ENCODE peak calls at places on chromosome 5, in ten cellular contexts. One of them, this sample, is unnamed.

GRCh38 chr5:74154526-74154925 is 486.0 kb downstream of the ENC1 start:
- DNase-seq in fibroblast of lung: no peak
- DNase-seq in sigmoid colon: no peak
- DNase-seq in spleen: no peak
- DNase-seq in heart right ventricle: no peak
- DNase-seq in stomach: no peak
- DNase-seq in IMR-90: no peak
- DNase-seq in H9: no peak
- DNase-seq in pancreas: no peak
- DNase-seq in tibial artery: no peak
- DNase-seq in this sample: no peak

GRCh38 chr5:30548580-30549305 is 644.7 kb upstream of the CDH6 start:
- DNase-seq in IMR-90: no peak
- DNase-seq in tibial artery: no peak
- DNase-seq in H9: no peak
- DNase-seq in pancreas: no peak
- DNase-seq in stomach: no peak
- DNase-seq in spleen: no peak
- DNase-seq in heart right ventricle: no peak
- DNase-seq in fibroblast of lung: no peak
- DNase-seq in sigmoid colon: no peak
- DNase-seq in this sample: no peak

GRCh38 chr5:91178461-91178860 is 204.7 kb downstream of the ARRDC3 start:
- DNase-seq in pancreas: no peak
- DNase-seq in tibial artery: no peak
- DNase-seq in heart right ventricle: no peak
- DNase-seq in IMR-90: peak; percentile 64
- DNase-seq in spleen: no peak
- DNase-seq in fibroblast of lung: peak; percentile 60
- DNase-seq in sigmoid colon: no peak
- DNase-seq in H9: no peak
- DNase-seq in stomach: no peak
- DNase-seq in this sample: no peak

GRCh38 chr5:143606043-143606752 is 202.7 kb upstream of the NR3C1 start:
- DNase-seq in spleen: no peak
- DNase-seq in sigmoid colon: no peak
- DNase-seq in IMR-90: peak; percentile 48
- DNase-seq in stomach: no peak
- DNase-seq in pancreas: no peak
- DNase-seq in tibial artery: no peak
- DNase-seq in H9: no peak
- DNase-seq in fibroblast of lung: no peak
- DNase-seq in heart right ventricle: no peak
- DNase-seq in this sample: no peak

GRCh38 chr5:73412597-73412988 is 36.0 kb downstream of the FOXD1 start:
- DNase-seq in heart right ventricle: no peak
- DNase-seq in stomach: no peak
- DNase-seq in fibroblast of lung: peak; percentile 96
- DNase-seq in sigmoid colon: no peak
- DNase-seq in pancreas: no peak
- DNase-seq in tibial artery: no peak
- DNase-seq in H9: no peak
- DNase-seq in IMR-90: peak; percentile 79
- DNase-seq in spleen: no peak
- DNase-seq in this sample: no peak

GRCh38 chr5:39194466-39195136 is 24.8 kb downstream of the FYB1 start:
- DNase-seq in sigmoid colon: no peak
- DNase-seq in IMR-90: peak; percentile 84
- DNase-seq in pancreas: no peak
- DNase-seq in heart right ventricle: no peak
- DNase-seq in tibial artery: no peak
- DNase-seq in fibroblast of lung: peak; percentile 68
- DNase-seq in H9: no peak
- DNase-seq in spleen: no peak
- DNase-seq in stomach: no peak
- DNase-seq in this sample: peak; percentile 81

GRCh38 chr5:144183254-144183889 is 12.7 kb downstream of the KCTD16 start:
- DNase-seq in pancreas: no peak
- DNase-seq in H9: no peak
- DNase-seq in stomach: no peak
- DNase-seq in IMR-90: peak; percentile 85
- DNase-seq in sigmoid colon: no peak
- DNase-seq in heart right ventricle: no peak
- DNase-seq in spleen: no peak
- DNase-seq in fibroblast of lung: peak; percentile 56
- DNase-seq in tibial artery: no peak
- DNase-seq in this sample: peak; percentile 28

GRCh38 chr5:58969253-58969652 is 386.4 kb downstream of the RAB3C start:
- DNase-seq in H9: no peak
- DNase-seq in heart right ventricle: no peak
- DNase-seq in stomach: no peak
- DNase-seq in spleen: no peak
- DNase-seq in IMR-90: no peak
- DNase-seq in tibial artery: no peak
- DNase-seq in fibroblast of lung: no peak
- DNase-seq in pancreas: no peak
- DNase-seq in sigmoid colon: no peak
- DNase-seq in this sample: no peak

GRCh38 chr5:65062684-65063083 is 294.0 kb downstream of the CWC27 start:
- DNase-seq in fibroblast of lung: peak; percentile 90
- DNase-seq in pancreas: no peak
- DNase-seq in heart right ventricle: peak; percentile 65
- DNase-seq in sigmoid colon: peak; percentile 76
- DNase-seq in tibial artery: peak; percentile 86
- DNase-seq in spleen: no peak
- DNase-seq in stomach: no peak
- DNase-seq in IMR-90: peak; percentile 94
- DNase-seq in H9: no peak
- DNase-seq in this sample: peak; percentile 95

GRCh38 chr5:87885727-87886126 is 382.9 kb downstream of the TMEM161B start:
- DNase-seq in pancreas: no peak
- DNase-seq in spleen: no peak
- DNase-seq in sigmoid colon: no peak
- DNase-seq in tibial artery: no peak
- DNase-seq in IMR-90: no peak
- DNase-seq in heart right ventricle: no peak
- DNase-seq in stomach: no peak
- DNase-seq in H9: no peak
- DNase-seq in fibroblast of lung: peak; percentile 8
- DNase-seq in this sample: no peak

GRCh38 chr5:103256178-103256577 is 2.4 kb upstream of the MACIR start:
- DNase-seq in sigmoid colon: no peak
- DNase-seq in IMR-90: no peak
- DNase-seq in tibial artery: no peak
- DNase-seq in spleen: no peak
- DNase-seq in pancreas: peak; percentile 22
- DNase-seq in fibroblast of lung: no peak
- DNase-seq in heart right ventricle: no peak
- DNase-seq in stomach: no peak
- DNase-seq in H9: no peak
- DNase-seq in this sample: no peak
- TF ChIP-seq CTCF in sigmoid colon: no peak
- TF ChIP-seq CTCF in IMR-90: no peak
- TF ChIP-seq CTCF in tibial artery: no peak
- TF ChIP-seq CTCF in spleen: no peak
- TF ChIP-seq CTCF in pancreas: peak; percentile 11
- TF ChIP-seq CTCF in fibroblast of lung: peak; percentile 10
- TF ChIP-seq CTCF in heart right ventricle: no peak
- TF ChIP-seq CTCF in stomach: no peak
- TF ChIP-seq CTCF in H9: no peak
- TF ChIP-seq CTCF in this sample: no peak

GRCh38 chr5:137433539-137433938 is 65.6 kb downstream of the SPOCK1 start:
- DNase-seq in sigmoid colon: no peak
- DNase-seq in pancreas: no peak
- DNase-seq in fibroblast of lung: no peak
- DNase-seq in heart right ventricle: no peak
- DNase-seq in IMR-90: no peak
- DNase-seq in stomach: no peak
- DNase-seq in spleen: no peak
- DNase-seq in H9: no peak
- DNase-seq in tibial artery: no peak
- DNase-seq in this sample: no peak

GRCh38 chr5:137431051-137431450 is 68.1 kb downstream of the SPOCK1 start:
- DNase-seq in stomach: no peak
- DNase-seq in pancreas: no peak
- DNase-seq in sigmoid colon: no peak
- DNase-seq in fibroblast of lung: peak; percentile 69
- DNase-seq in IMR-90: no peak
- DNase-seq in tibial artery: no peak
- DNase-seq in spleen: no peak
- DNase-seq in heart right ventricle: no peak
- DNase-seq in H9: no peak
- DNase-seq in this sample: no peak

GRCh38 chr5:137432376-137432775 is 66.8 kb downstream of the SPOCK1 start:
- DNase-seq in pancreas: no peak
- DNase-seq in H9: no peak
- DNase-seq in heart right ventricle: no peak
- DNase-seq in fibroblast of lung: no peak
- DNase-seq in IMR-90: no peak
- DNase-seq in stomach: no peak
- DNase-seq in sigmoid colon: no peak
- DNase-seq in tibial artery: no peak
- DNase-seq in spleen: no peak
- DNase-seq in this sample: no peak
- H3K27ac ChIP-seq in pancreas: no peak overlapping the region
- H3K27ac ChIP-seq in H9: no peak overlapping the region
- H3K27ac ChIP-seq in heart right ventricle: no peak overlapping the region
- H3K27ac ChIP-seq in fibroblast of lung: no peak overlapping the region
- H3K27ac ChIP-seq in IMR-90: no peak overlapping the region
- H3K27ac ChIP-seq in stomach: no peak overlapping the region
- H3K27ac ChIP-seq in sigmoid colon: no peak overlapping the region
- H3K27ac ChIP-seq in tibial artery: no peak overlapping the region
- H3K27ac ChIP-seq in spleen: no peak overlapping the region
- H3K27ac ChIP-seq in this sample: no peak overlapping the region

GRCh38 chr5:127419007-127419406 is 98.4 kb upstream of the PRRC1 start:
- DNase-seq in heart right ventricle: no peak
- DNase-seq in H9: no peak
- DNase-seq in IMR-90: no peak
- DNase-seq in pancreas: no peak
- DNase-seq in fibroblast of lung: no peak
- DNase-seq in spleen: no peak
- DNase-seq in sigmoid colon: no peak
- DNase-seq in tibial artery: no peak
- DNase-seq in stomach: no peak
- DNase-seq in this sample: no peak
- TF ChIP-seq CTCF in heart right ventricle: no peak
- TF ChIP-seq CTCF in H9: peak; percentile 19
- TF ChIP-seq CTCF in IMR-90: no peak
- TF ChIP-seq CTCF in pancreas: no peak
- TF ChIP-seq CTCF in fibroblast of lung: no peak
- TF ChIP-seq CTCF in spleen: no peak
- TF ChIP-seq CTCF in sigmoid colon: no peak
- TF ChIP-seq CTCF in tibial artery: no peak
- TF ChIP-seq CTCF in stomach: no peak
- TF ChIP-seq CTCF in this sample: no peak

GRCh38 chr5:176547811-176548210 is 1.3 kb upstream of the CDHR2 start:
- DNase-seq in pancreas: no peak
- DNase-seq in IMR-90: no peak
- DNase-seq in tibial artery: no peak
- DNase-seq in stomach: peak; percentile 58
- DNase-seq in H9: no peak
- DNase-seq in spleen: no peak
- DNase-seq in fibroblast of lung: no peak
- DNase-seq in heart right ventricle: no peak
- DNase-seq in sigmoid colon: no peak
- DNase-seq in this sample: no peak
- H3K27ac ChIP-seq in pancreas: no peak overlapping the region
- H3K27ac ChIP-seq in IMR-90: no peak overlapping the region
- H3K27ac ChIP-seq in tibial artery: no peak overlapping the region
- H3K27ac ChIP-seq in stomach: no peak overlapping the region
- H3K27ac ChIP-seq in H9: no peak overlapping the region
- H3K27ac ChIP-seq in spleen: no peak overlapping the region
- H3K27ac ChIP-seq in fibroblast of lung: no peak overlapping the region
- H3K27ac ChIP-seq in heart right ventricle: no peak overlapping the region
- H3K27ac ChIP-seq in sigmoid colon: peak overlapping the region; percentile 23
- H3K27ac ChIP-seq in this sample: no peak overlapping the region

GRCh38 chr5:57887851-57888621 is 405.4 kb upstream of the ACTBL2 start:
- DNase-seq in H9: peak; percentile 53
- DNase-seq in pancreas: peak; percentile 59
- DNase-seq in heart right ventricle: peak; percentile 69
- DNase-seq in sigmoid colon: no peak
- DNase-seq in tibial artery: no peak
- DNase-seq in stomach: peak; percentile 34
- DNase-seq in IMR-90: peak; percentile 69
- DNase-seq in fibroblast of lung: peak; percentile 77
- DNase-seq in spleen: no peak
- DNase-seq in this sample: peak; percentile 87

GRCh38 chr5:57891443-57891842 is 408.8 kb upstream of the ACTBL2 start:
- DNase-seq in fibroblast of lung: no peak
- DNase-seq in sigmoid colon: no peak
- DNase-seq in tibial artery: no peak
- DNase-seq in stomach: no peak
- DNase-seq in heart right ventricle: no peak
- DNase-seq in H9: peak; percentile 45
- DNase-seq in IMR-90: no peak
- DNase-seq in spleen: no peak
- DNase-seq in pancreas: no peak
- DNase-seq in this sample: no peak

GRCh38 chr5:57884346-57885102 is 401.9 kb upstream of the ACTBL2 start:
- DNase-seq in heart right ventricle: no peak
- DNase-seq in stomach: no peak
- DNase-seq in sigmoid colon: no peak
- DNase-seq in H9: no peak
- DNase-seq in tibial artery: no peak
- DNase-seq in pancreas: no peak
- DNase-seq in IMR-90: no peak
- DNase-seq in spleen: no peak
- DNase-seq in fibroblast of lung: no peak
- DNase-seq in this sample: no peak

GRCh38 chr5:57889558-57889957 is 406.9 kb upstream of the ACTBL2 start:
- DNase-seq in tibial artery: no peak
- DNase-seq in spleen: no peak
- DNase-seq in fibroblast of lung: peak; percentile 96
- DNase-seq in IMR-90: peak; percentile 83
- DNase-seq in heart right ventricle: peak; percentile 36
- DNase-seq in stomach: no peak
- DNase-seq in sigmoid colon: no peak
- DNase-seq in pancreas: no peak
- DNase-seq in H9: no peak
- DNase-seq in this sample: peak; percentile 94
- TF ChIP-seq CTCF in tibial artery: no peak
- TF ChIP-seq CTCF in spleen: peak; percentile 21
- TF ChIP-seq CTCF in fibroblast of lung: peak; percentile 22
- TF ChIP-seq CTCF in IMR-90: no peak
- TF ChIP-seq CTCF in heart right ventricle: no peak
- TF ChIP-seq CTCF in stomach: no peak
- TF ChIP-seq CTCF in sigmoid colon: no peak
- TF ChIP-seq CTCF in pancreas: no peak
- TF ChIP-seq CTCF in H9: no peak
- TF ChIP-seq CTCF in this sample: peak; percentile 51

DNA sequence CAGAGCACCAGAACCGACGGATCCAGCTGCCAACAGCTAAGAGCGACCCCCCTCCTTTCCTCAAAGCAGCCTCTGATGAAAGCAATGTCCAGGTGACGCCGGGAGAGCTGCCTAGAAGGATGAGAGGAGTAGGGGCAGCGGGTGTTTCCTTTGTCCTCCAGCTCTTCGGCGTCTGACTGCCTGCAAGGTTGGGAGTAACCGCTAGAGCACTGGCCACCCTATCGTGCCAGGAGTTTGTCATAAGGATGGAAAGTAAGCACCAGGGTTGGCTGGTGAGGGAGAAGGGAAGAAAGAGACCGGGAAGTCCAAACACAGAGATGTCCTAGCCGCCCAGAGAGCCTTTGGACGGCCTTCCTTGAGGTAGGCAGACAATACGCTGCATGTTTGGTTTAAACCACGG is 10.8 kb downstream of the MRPL36 start:
- DNase-seq in sigmoid colon: peak; percentile 30
- DNase-seq in tibial artery: no peak
- DNase-seq in stomach: no peak
- DNase-seq in H9: no peak
- DNase-seq in spleen: no peak
- DNase-seq in IMR-90: no peak
- DNase-seq in fibroblast of lung: peak; percentile 31
- DNase-seq in pancreas: no peak
- DNase-seq in heart right ventricle: no peak
- DNase-seq in this sample: no peak
- H3K27ac ChIP-seq in sigmoid colon: no peak overlapping the region
- H3K27ac ChIP-seq in tibial artery: no peak overlapping the region
- H3K27ac ChIP-seq in stomach: no peak overlapping the region
- H3K27ac ChIP-seq in H9: no peak overlapping the region
- H3K27ac ChIP-seq in spleen: no peak overlapping the region
- H3K27ac ChIP-seq in IMR-90: peak overlapping the region; percentile 47
- H3K27ac ChIP-seq in fibroblast of lung: no peak overlapping the region
- H3K27ac ChIP-seq in pancreas: no peak overlapping the region
- H3K27ac ChIP-seq in heart right ventricle: no peak overlapping the region
- H3K27ac ChIP-seq in this sample: peak overlapping the region; percentile 26

This sample was measured in RWPE1.